ENCODE peak calls at places on chromosome 3, in ten cellular contexts. One of them, this sample, is unnamed.

GRCh38 chr3:50648297-50648696 is 26.4 kb upstream of the DOCK3 start:
- DNase-seq in neural crest cell: peak
- DNase-seq in stomach: no peak
- DNase-seq in A549: no peak
- DNase-seq in glutamatergic neuron: peak
- DNase-seq in cardiac fibroblast: no peak
- DNase-seq in dorsolateral prefrontal cortex: peak
- DNase-seq in GM13977: no peak
- DNase-seq in fibroblast of mammary gland: peak
- DNase-seq in adrenal gland: peak
- DNase-seq in this sample: no peak

GRCh38 chr3:169458323-169458722 is 205.2 kb downstream of the MECOM start:
- DNase-seq in neural crest cell: no peak
- DNase-seq in stomach: no peak
- DNase-seq in A549: no peak
- DNase-seq in glutamatergic neuron: no peak
- DNase-seq in cardiac fibroblast: peak
- DNase-seq in dorsolateral prefrontal cortex: no peak
- DNase-seq in GM13977: no peak
- DNase-seq in fibroblast of mammary gland: no peak
- DNase-seq in adrenal gland: no peak
- DNase-seq in this sample: no peak

GRCh38 chr3:94936023-94936580 is 873.2 kb downstream of the NSUN3 start:
- DNase-seq in neural crest cell: no peak
- DNase-seq in stomach: no peak
- DNase-seq in A549: no peak
- DNase-seq in glutamatergic neuron: no peak
- DNase-seq in cardiac fibroblast: no peak
- DNase-seq in dorsolateral prefrontal cortex: no peak
- DNase-seq in GM13977: no peak
- DNase-seq in fibroblast of mammary gland: no peak
- DNase-seq in adrenal gland: no peak
- DNase-seq in this sample: no peak

GRCh38 chr3:168168743-168169142 is 73.0 kb upstream of the GOLIM4 start:
- DNase-seq in neural crest cell: no peak
- DNase-seq in stomach: no peak
- DNase-seq in A549: no peak
- DNase-seq in glutamatergic neuron: no peak
- DNase-seq in cardiac fibroblast: no peak
- DNase-seq in dorsolateral prefrontal cortex: no peak
- DNase-seq in GM13977: no peak
- DNase-seq in fibroblast of mammary gland: no peak
- DNase-seq in adrenal gland: no peak
- DNase-seq in this sample: no peak

GRCh38 chr3:133477497-133477896 is 77.6 kb downstream of the BFSP2 start:
- DNase-seq in neural crest cell: no peak
- DNase-seq in stomach: no peak
- DNase-seq in A549: no peak
- DNase-seq in glutamatergic neuron: no peak
- DNase-seq in cardiac fibroblast: no peak
- DNase-seq in dorsolateral prefrontal cortex: no peak
- DNase-seq in GM13977: peak
- DNase-seq in fibroblast of mammary gland: no peak
- DNase-seq in adrenal gland: no peak
- DNase-seq in this sample: no peak

GRCh38 chr3:13249630-13250395 is 170.3 kb downstream of the NUP210 start:
- DNase-seq in neural crest cell: no peak
- DNase-seq in stomach: no peak
- DNase-seq in A549: no peak
- DNase-seq in glutamatergic neuron: no peak
- DNase-seq in cardiac fibroblast: no peak
- DNase-seq in dorsolateral prefrontal cortex: no peak
- DNase-seq in GM13977: no peak
- DNase-seq in fibroblast of mammary gland: no peak
- DNase-seq in adrenal gland: no peak
- DNase-seq in this sample: no peak

GRCh38 chr3:194871864-194872668 is 186.4 kb downstream of the FAM43A start:
- DNase-seq in neural crest cell: peak
- DNase-seq in stomach: no peak
- DNase-seq in A549: peak
- DNase-seq in glutamatergic neuron: no peak
- DNase-seq in cardiac fibroblast: peak
- DNase-seq in dorsolateral prefrontal cortex: no peak
- DNase-seq in GM13977: peak
- DNase-seq in fibroblast of mammary gland: peak
- DNase-seq in adrenal gland: peak
- DNase-seq in this sample: peak

GRCh38 chr3:131960324-131960723 is 74.5 kb downstream of the CPNE4 start:
- DNase-seq in neural crest cell: no peak
- DNase-seq in stomach: no peak
- DNase-seq in A549: no peak
- DNase-seq in glutamatergic neuron: no peak
- DNase-seq in cardiac fibroblast: peak
- DNase-seq in dorsolateral prefrontal cortex: no peak
- DNase-seq in GM13977: no peak
- DNase-seq in fibroblast of mammary gland: peak
- DNase-seq in adrenal gland: peak
- DNase-seq in this sample: peak

GRCh38 chr3:126245811-126246727 is 65.7 kb upstream of the ALDH1L1 start:
- DNase-seq in neural crest cell: peak
- DNase-seq in stomach: peak
- DNase-seq in A549: peak
- DNase-seq in glutamatergic neuron: peak
- DNase-seq in cardiac fibroblast: peak
- DNase-seq in dorsolateral prefrontal cortex: peak
- DNase-seq in GM13977: no peak
- DNase-seq in fibroblast of mammary gland: peak
- DNase-seq in adrenal gland: peak
- DNase-seq in this sample: peak

GRCh38 chr3:134282659-134283047 is 32.0 kb upstream of the RYK start:
- DNase-seq in neural crest cell: no peak
- DNase-seq in stomach: no peak
- DNase-seq in A549: no peak
- DNase-seq in glutamatergic neuron: no peak
- DNase-seq in cardiac fibroblast: no peak
- DNase-seq in dorsolateral prefrontal cortex: no peak
- DNase-seq in GM13977: no peak
- DNase-seq in fibroblast of mammary gland: no peak
- DNase-seq in adrenal gland: no peak
- DNase-seq in this sample: no peak

GRCh38 chr3:150737874-150738679 is 24.9 kb downstream of the SIAH2 start:
- DNase-seq in neural crest cell: no peak
- DNase-seq in stomach: peak
- DNase-seq in A549: no peak
- DNase-seq in glutamatergic neuron: no peak
- DNase-seq in cardiac fibroblast: peak
- DNase-seq in dorsolateral prefrontal cortex: no peak
- DNase-seq in GM13977: no peak
- DNase-seq in fibroblast of mammary gland: peak
- DNase-seq in adrenal gland: peak
- DNase-seq in this sample: peak

GRCh38 chr3:188008582-188009213 is 145.3 kb upstream of the LPP start:
- DNase-seq in neural crest cell: no peak
- DNase-seq in stomach: no peak
- DNase-seq in A549: no peak
- DNase-seq in glutamatergic neuron: no peak
- DNase-seq in cardiac fibroblast: no peak
- DNase-seq in dorsolateral prefrontal cortex: no peak
- DNase-seq in GM13977: no peak
- DNase-seq in fibroblast of mammary gland: peak
- DNase-seq in adrenal gland: no peak
- DNase-seq in this sample: no peak

GRCh38 chr3:88219138-88219792 is 69.5 kb downstream of the C3orf38 start:
- DNase-seq in neural crest cell: peak
- DNase-seq in stomach: peak
- DNase-seq in A549: peak
- DNase-seq in glutamatergic neuron: peak
- DNase-seq in cardiac fibroblast: peak
- DNase-seq in dorsolateral prefrontal cortex: peak
- DNase-seq in GM13977: peak
- DNase-seq in fibroblast of mammary gland: peak
- DNase-seq in adrenal gland: peak
- DNase-seq in this sample: peak
- TF ChIP-seq CTCF in neural crest cell: peak
- TF ChIP-seq CTCF in stomach: peak
- TF ChIP-seq CTCF in A549: peak
- TF ChIP-seq CTCF in glutamatergic neuron: peak
- TF ChIP-seq CTCF in cardiac fibroblast: peak
- TF ChIP-seq CTCF in dorsolateral prefrontal cortex: peak
- TF ChIP-seq CTCF in GM13977: peak
- TF ChIP-seq CTCF in fibroblast of mammary gland: peak
- TF ChIP-seq CTCF in adrenal gland: no peak
- TF ChIP-seq CTCF in this sample: peak

GRCh38 chr3:162398554-162398953 is 901.9 kb downstream of the OTOL1 start:
- DNase-seq in neural crest cell: no peak
- DNase-seq in stomach: no peak
- DNase-seq in A549: no peak
- DNase-seq in glutamatergic neuron: no peak
- DNase-seq in cardiac fibroblast: no peak
- DNase-seq in dorsolateral prefrontal cortex: no peak
- DNase-seq in GM13977: no peak
- DNase-seq in fibroblast of mammary gland: no peak
- DNase-seq in adrenal gland: no peak
- DNase-seq in this sample: no peak

GRCh38 chr3:162400697-162401096 is 904.1 kb downstream of the OTOL1 start:
- DNase-seq in neural crest cell: no peak
- DNase-seq in stomach: no peak
- DNase-seq in A549: no peak
- DNase-seq in glutamatergic neuron: no peak
- DNase-seq in cardiac fibroblast: peak
- DNase-seq in dorsolateral prefrontal cortex: no peak
- DNase-seq in GM13977: no peak
- DNase-seq in fibroblast of mammary gland: no peak
- DNase-seq in adrenal gland: no peak
- DNase-seq in this sample: peak
- TF ChIP-seq CTCF in neural crest cell: no peak
- TF ChIP-seq CTCF in stomach: no peak
- TF ChIP-seq CTCF in A549: no peak
- TF ChIP-seq CTCF in glutamatergic neuron: no peak
- TF ChIP-seq CTCF in cardiac fibroblast: no peak
- TF ChIP-seq CTCF in dorsolateral prefrontal cortex: no peak
- TF ChIP-seq CTCF in GM13977: no peak
- TF ChIP-seq CTCF in fibroblast of mammary gland: no peak
- TF ChIP-seq CTCF in adrenal gland: no peak
- TF ChIP-seq CTCF in this sample: no peak

DNA sequence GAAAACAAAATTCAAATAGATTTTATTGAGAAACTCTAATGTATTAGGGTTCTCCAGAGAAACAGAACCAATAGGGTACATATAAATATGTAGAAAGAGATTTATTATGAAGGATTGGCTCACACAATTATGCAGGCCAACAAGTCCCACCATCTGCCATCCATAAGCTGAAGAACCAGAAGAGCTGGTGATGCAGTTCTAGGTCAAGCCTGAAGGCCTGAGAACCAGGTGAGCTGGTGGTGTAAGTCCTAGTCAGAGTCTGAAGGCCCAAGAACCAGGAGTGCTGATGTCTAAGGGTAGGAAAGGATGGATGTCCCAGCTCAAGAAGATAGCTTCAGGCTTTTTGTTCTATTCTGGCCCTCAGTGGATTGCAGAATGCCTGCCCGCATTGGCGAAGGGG is 2.6 kb upstream of the NFKBIZ start:
- DNase-seq in neural crest cell: no peak
- DNase-seq in stomach: no peak
- DNase-seq in A549: no peak
- DNase-seq in glutamatergic neuron: no peak
- DNase-seq in cardiac fibroblast: no peak
- DNase-seq in dorsolateral prefrontal cortex: no peak
- DNase-seq in GM13977: no peak
- DNase-seq in fibroblast of mammary gland: no peak
- DNase-seq in adrenal gland: no peak
- DNase-seq in this sample: no peak
- TF ChIP-seq CTCF in neural crest cell: peak
- TF ChIP-seq CTCF in stomach: no peak
- TF ChIP-seq CTCF in A549: no peak
- TF ChIP-seq CTCF in glutamatergic neuron: no peak
- TF ChIP-seq CTCF in cardiac fibroblast: no peak
- TF ChIP-seq CTCF in dorsolateral prefrontal cortex: no peak
- TF ChIP-seq CTCF in GM13977: no peak
- TF ChIP-seq CTCF in fibroblast of mammary gland: no peak
- TF ChIP-seq CTCF in adrenal gland: no peak
- TF ChIP-seq CTCF in this sample: no peak

DNA sequence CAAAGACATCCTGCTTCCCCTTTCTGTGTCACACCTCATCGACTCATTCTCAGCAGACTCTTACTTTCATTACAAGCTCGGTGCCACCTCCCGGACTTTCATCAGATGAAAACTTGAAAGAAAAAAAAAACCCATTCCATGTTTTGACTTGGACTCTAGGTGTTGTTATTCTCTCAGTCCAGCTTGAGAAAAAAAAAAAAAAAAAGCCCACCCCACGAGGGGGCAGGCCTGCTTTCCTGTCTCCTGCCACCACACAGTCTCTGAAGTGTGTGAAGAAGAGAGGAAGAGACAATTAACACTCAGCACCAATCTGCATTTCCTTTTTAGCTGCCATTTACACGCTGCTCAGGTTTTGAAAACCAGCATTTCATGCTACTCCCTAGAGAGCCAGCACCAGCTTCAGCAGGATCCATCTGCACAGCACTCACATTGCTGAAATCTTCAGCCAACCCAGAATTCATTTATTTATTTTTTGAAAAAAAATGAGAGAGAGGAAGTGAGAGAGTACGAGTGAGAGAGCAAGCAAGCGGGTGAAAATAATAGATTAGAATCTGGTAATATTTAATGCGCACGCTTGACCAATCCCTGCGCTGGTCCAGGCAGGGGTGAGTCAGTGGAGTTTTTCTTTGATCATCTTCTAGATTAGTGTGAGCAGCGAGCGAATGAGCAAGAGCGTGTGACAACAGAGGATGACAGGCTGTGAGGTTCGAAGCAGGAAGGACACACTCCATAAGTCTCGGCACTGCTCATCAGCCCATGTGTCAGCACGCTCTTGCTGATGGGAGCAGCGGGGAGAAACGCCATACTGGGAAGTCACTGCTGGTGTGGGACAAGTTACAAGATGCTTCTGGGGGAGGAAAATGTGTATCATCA is 23.5 kb downstream of the ZNF80 start:
- DNase-seq in neural crest cell: no peak
- DNase-seq in stomach: no peak
- DNase-seq in A549: peak
- DNase-seq in glutamatergic neuron: peak
- DNase-seq in cardiac fibroblast: peak
- DNase-seq in dorsolateral prefrontal cortex: no peak
- DNase-seq in GM13977: peak
- DNase-seq in fibroblast of mammary gland: peak
- DNase-seq in adrenal gland: peak
- DNase-seq in this sample: peak
- TF ChIP-seq CTCF in neural crest cell: no peak
- TF ChIP-seq CTCF in stomach: no peak
- TF ChIP-seq CTCF in A549: no peak
- TF ChIP-seq CTCF in glutamatergic neuron: no peak
- TF ChIP-seq CTCF in cardiac fibroblast: no peak
- TF ChIP-seq CTCF in dorsolateral prefrontal cortex: no peak
- TF ChIP-seq CTCF in GM13977: peak
- TF ChIP-seq CTCF in fibroblast of mammary gland: no peak
- TF ChIP-seq CTCF in adrenal gland: no peak
- TF ChIP-seq CTCF in this sample: peak

DNA sequence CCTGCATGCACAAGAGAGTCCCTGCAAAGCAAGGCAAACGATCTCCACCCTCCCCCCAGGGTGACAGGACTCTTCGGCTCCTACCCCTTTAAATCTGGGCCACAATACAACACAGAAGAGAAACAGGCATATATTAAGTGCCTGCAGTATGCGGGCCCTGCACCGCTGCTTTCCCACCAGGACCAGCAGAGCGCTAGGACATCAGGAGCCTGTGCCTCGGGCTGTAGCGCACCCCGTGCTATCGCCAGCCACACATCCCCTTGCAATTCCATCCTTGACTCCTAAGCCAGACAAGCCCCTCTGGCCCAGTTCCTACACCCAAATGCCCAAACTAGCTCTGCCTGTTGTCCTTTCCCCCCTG is 4.1 kb downstream of the GALNT15 start:
- DNase-seq in neural crest cell: no peak
- DNase-seq in stomach: no peak
- DNase-seq in A549: no peak
- DNase-seq in glutamatergic neuron: no peak
- DNase-seq in cardiac fibroblast: no peak
- DNase-seq in dorsolateral prefrontal cortex: no peak
- DNase-seq in GM13977: no peak
- DNase-seq in fibroblast of mammary gland: no peak
- DNase-seq in adrenal gland: no peak
- DNase-seq in this sample: no peak
- TF ChIP-seq CTCF in neural crest cell: peak
- TF ChIP-seq CTCF in stomach: no peak
- TF ChIP-seq CTCF in A549: no peak
- TF ChIP-seq CTCF in glutamatergic neuron: no peak
- TF ChIP-seq CTCF in cardiac fibroblast: no peak
- TF ChIP-seq CTCF in dorsolateral prefrontal cortex: peak
- TF ChIP-seq CTCF in GM13977: no peak
- TF ChIP-seq CTCF in fibroblast of mammary gland: no peak
- TF ChIP-seq CTCF in adrenal gland: no peak
- TF ChIP-seq CTCF in this sample: no peak

This sample was measured in choroid plexus epithelial cell.